ENCODE peak calls at places on chromosomes 11 and 22, in seven cellular contexts. U, O, G, N, C, R and X are unnamed samples.

GRCh38 chr11:44191322-44192014 is 96.0 kb downstream of the EXT2 start:
- DNase-seq in U (no peak), O (no peak), G (no peak), N (no peak), C (no peak), R (no peak), X (no peak)

GRCh38 chr11:57493507-57494503 is 21.7 kb downstream of the SLC43A1 start:
- DNase-seq in U (peak), O (peak), G (peak), N (peak), C (peak), R (no peak), X (peak)

GRCh38 chr22:44576311-44577260 is 78.6 kb upstream of the RTL6 start:
- DNase-seq in U (no peak), O (peak), G (no peak), N (no peak), C (no peak), R (no peak), X (no peak)

GRCh38 chr11:69173925-69174591 is 18.3 kb downstream of the SMIM38 start:
- DNase-seq in U (no peak), O (no peak), G (no peak), N (no peak), C (no peak), R (peak), X (no peak)

GRCh38 chr22:17106161-17106784 is 14.9 kb downstream of the TMEM121B start:
- DNase-seq in U (no peak), O (no peak), G (no peak), N (no peak), C (no peak), R (no peak), X (no peak)

GRCh38 chr22:49372111-49372529 is 455.6 kb downstream of the BRD1 start:
- DNase-seq in U (no peak), O (no peak), G (peak), N (no peak), C (no peak), R (no peak), X (no peak)

GRCh38 chr11:95361180-95361579 is 130.2 kb upstream of the SESN3 start:
- DNase-seq in U (no peak), O (no peak), G (no peak), N (no peak), C (no peak), R (no peak), X (no peak)

GRCh38 chr22:39623603-39624500 is 53.3 kb downstream of the CACNA1I start:
- DNase-seq in U (no peak), O (peak), G (no peak), N (no peak), C (no peak), R (no peak), X (no peak)

GRCh38 chr11:128553662-128554392 is 33.5 kb downstream of the ETS1 start:
- DNase-seq in U (no peak), O (no peak), G (no peak), N (no peak), C (no peak), R (peak), X (no peak)

GRCh38 chr11:117654281-117654680 is 142.7 kb downstream of the DSCAML1 start:
- DNase-seq in U (no peak), O (no peak), G (no peak), N (no peak), C (no peak), R (no peak), X (no peak)

GRCh38 chr11:80473562-80473961 is 1032.7 kb upstream of the TENM4 start:
- DNase-seq in U (no peak), O (no peak), G (no peak), N (no peak), C (no peak), R (no peak), X (no peak)